ENCODE peak calls at places on chromosome 3, in seven cellular contexts. D is activated naive CD8-positive, alpha-beta T cell treated with anti-CD3 and anti-CD28 coated beads, Interleukin-2, amount 50 U/mL, for 16 hours; W is T1000; S is GM12891; G is MM.1S; X is endodermal cell; V is HFF-Myc. C is an unnamed sample.

GRCh38 chr3:151085889-151086483 is 522 bp downstream of the MED12L start:
- DNase-seq in D (no peak), W (no peak), S (peak; percentile 42), G (peak; percentile 21), X (peak; percentile 86), V (no peak), C (peak; percentile 68)

GRCh38 chr3:90184861-90185260 is 1077.4 kb downstream of the EPHA3 start:
- DNase-seq in D (no peak), W (peak; percentile 30), S (no peak), G (no peak), X (no peak), V (no peak), C (no peak)

GRCh38 chr3:184778426-184779332 is 33.3 kb upstream of the VPS8 start:
- DNase-seq in D (no peak), W (no peak), S (no peak), G (no peak), X (peak; percentile 49), V (no peak), C (no peak)

GRCh38 chr3:119810018-119810435 is 28.1 kb downstream of the NR1I2 start:
- DNase-seq in D (peak; percentile 29), W (no peak), S (peak; percentile 69), G (peak; percentile 27), X (no peak), V (peak; percentile 22), C (no peak)

GRCh38 chr3:70249509-70250160 is 62.8 kb downstream of the MDFIC2 start:
- DNase-seq in D (no peak), W (no peak), S (no peak), G (no peak), X (no peak), V (no peak), C (no peak)

GRCh38 chr3:906739-907138 is 186.1 kb upstream of the CNTN6 start:
- DNase-seq in D (no peak), W (no peak), S (no peak), G (no peak), X (no peak), V (no peak), C (no peak)

GRCh38 chr3:53806182-53807116 is 39.8 kb downstream of the CHDH start:
- DNase-seq in D (no peak), W (no peak), S (no peak), G (no peak), X (peak; percentile 39), V (no peak), C (no peak)

GRCh38 chr3:17088602-17089313 is 204.0 kb downstream of the PLCL2 start:
- DNase-seq in D (no peak), W (no peak), S (no peak), G (no peak), X (no peak), V (no peak), C (no peak)

GRCh38 chr3:106609666-106610301 is 741.0 kb upstream of the CBLB start:
- DNase-seq in D (peak; percentile 37), W (peak; percentile 51), S (no peak), G (peak; percentile 67), X (peak; percentile 87), V (peak; percentile 84), C (peak; percentile 64)

GRCh38 chr3:11498646-11499045 is 145.1 kb downstream of the VGLL4 start:
- DNase-seq in D (no peak), W (no peak), S (no peak), G (no peak), X (no peak), V (no peak), C (no peak)